ENCODE peak calls at places on chromosomes 12 and 14, in six cellular contexts. Y, P, T, Q, G and J are unnamed samples.

GRCh38 chr12:64759035-64759894 is at the start of gene GNS:
- DNase-seq in Y (peak; percentile 89), P (peak; percentile 98), T (peak; percentile 97), Q (peak; percentile 45), G (peak; percentile 97), J (peak; percentile 90)

GRCh38 chr14:35341454-35342159 is 49.4 kb downstream of the PSMA6 start:
- DNase-seq in Y (peak; percentile 97), P (peak; percentile 98), T (peak; percentile 84), Q (no peak), G (peak; percentile 99), J (peak; percentile 98)

GRCh38 chr14:59376691-59377090 is 88.5 kb downstream of the GPR135 start:
- DNase-seq in Y (no peak), P (no peak), T (no peak), Q (no peak), G (no peak), J (no peak)

GRCh38 chr14:44981198-44981597 is 19.2 kb downstream of the TOGARAM1 start:
- DNase-seq in Y (no peak), P (no peak), T (no peak), Q (no peak), G (no peak), J (no peak)

GRCh38 chr12:93827669-93828068 is 150.5 kb downstream of the CRADD start:
- DNase-seq in Y (no peak), P (no peak), T (no peak), Q (no peak), G (no peak), J (no peak)

GRCh38 chr12:18837025-18837424 is 99.1 kb downstream of the CAPZA3 start:
- DNase-seq in Y (no peak), P (no peak), T (no peak), Q (no peak), G (no peak), J (peak; percentile 35)

GRCh38 chr14:104779776-104780512 is 15.6 kb downstream of the AKT1 start:
- DNase-seq in Y (no peak), P (no peak), T (no peak), Q (no peak), G (no peak), J (no peak)

GRCh38 chr12:69459477-69459876 is 10.7 kb upstream of the FRS2 start:
- DNase-seq in Y (no peak), P (no peak), T (no peak), Q (no peak), G (no peak), J (no peak)

GRCh38 chr12:42571327-42572009 is 18.1 kb downstream of the PRICKLE1 start:
- DNase-seq in Y (no peak), P (no peak), T (no peak), Q (no peak), G (no peak), J (no peak)

GRCh38 chr12:34595749-34596733 is 573.7 kb downstream of the ALG10 start:
- DNase-seq in Y (no peak), P (no peak), T (no peak), Q (no peak), G (no peak), J (no peak)

GRCh38 chr12:47882796-47883546 is 21.8 kb downstream of the VDR start:
- DNase-seq in Y (no peak), P (peak; percentile 51), T (no peak), Q (no peak), G (peak; percentile 42), J (no peak)

GRCh38 chr14:103436533-103436932 is 51.3 kb downstream of the MARK3 start:
- DNase-seq in Y (no peak), P (peak; percentile 25), T (no peak), Q (no peak), G (no peak), J (peak; percentile 56)

GRCh38 chr14:98946995-98947394 is 325.0 kb downstream of the BCL11B start:
- DNase-seq in Y (no peak), P (no peak), T (no peak), Q (no peak), G (no peak), J (peak; percentile 52)

GRCh38 chr12:49279706-49280159 is 14.9 kb downstream of the TUBA1C start:
- DNase-seq in Y (peak; percentile 50), P (no peak), T (peak; percentile 74), Q (no peak), G (no peak), J (no peak)

GRCh38 chr12:115660211-115660805 is 617.2 kb downstream of the MED13L start:
- DNase-seq in Y (no peak), P (no peak), T (no peak), Q (no peak), G (peak; percentile 31), J (no peak)

GRCh38 chr14:54133896-54134295 is 177.3 kb upstream of the BMP4 start:
- DNase-seq in Y (no peak), P (peak; percentile 13), T (no peak), Q (no peak), G (no peak), J (no peak)

GRCh38 chr12:116690016-116690709 is 47.7 kb downstream of the SPRING1 start:
- DNase-seq in Y (no peak), P (no peak), T (no peak), Q (no peak), G (no peak), J (no peak)

GRCh38 chr12:113208041-113208934 is 13.0 kb upstream of the TPCN1 start:
- DNase-seq in Y (peak; percentile 63), P (no peak), T (no peak), Q (no peak), G (peak; percentile 35), J (no peak)

GRCh38 chr12:91567100-91567485 is 384.5 kb upstream of the DCN start:
- DNase-seq in Y (no peak), P (no peak), T (no peak), Q (no peak), G (no peak), J (no peak)

GRCh38 chr14:99036594-99037293 is 235.3 kb downstream of the BCL11B start:
- DNase-seq in Y (no peak), P (no peak), T (no peak), Q (no peak), G (peak; percentile 25), J (no peak)

GRCh38 chr12:3931721-3932120 is 58.5 kb upstream of the PARP11 start:
- DNase-seq in Y (no peak), P (no peak), T (no peak), Q (no peak), G (no peak), J (no peak)

GRCh38 chr12:57772429-57773322 is at the start of gene EEF1AKMT3:
- DNase-seq in Y (no peak), P (peak; percentile 72), T (no peak), Q (no peak), G (peak; percentile 70), J (peak; percentile 76)

GRCh38 chr12:129276408-129277042 is 423.2 kb downstream of the GLT1D1 start:
- DNase-seq in Y (no peak), P (peak; percentile 37), T (peak; percentile 35), Q (no peak), G (no peak), J (no peak)

GRCh38 chr12:14981049-14981448 is 8.2 kb downstream of the PDE6H start:
- DNase-seq in Y (no peak), P (no peak), T (no peak), Q (no peak), G (no peak), J (no peak)

GRCh38 chr12:52632656-52633055 is 14.3 kb upstream of the KRT73 start:
- DNase-seq in Y (no peak), P (no peak), T (no peak), Q (no peak), G (no peak), J (no peak)

GRCh38 chr12:79444089-79444488 is 246.7 kb downstream of the PAWR start:
- DNase-seq in Y (peak; percentile 32), P (peak; percentile 39), T (no peak), Q (no peak), G (no peak), J (peak; percentile 37)

GRCh38 chr12:121518656-121519055 is 62.2 kb downstream of the KDM2B start:
- DNase-seq in Y (no peak), P (no peak), T (no peak), Q (no peak), G (no peak), J (no peak)

GRCh38 chr14:92556255-92556741 is 42.7 kb downstream of the RIN3 start:
- DNase-seq in Y (no peak), P (no peak), T (no peak), Q (no peak), G (no peak), J (no peak)

GRCh38 chr14:65438266-65438933 is 25.9 kb downstream of the FUT8 start:
- DNase-seq in Y (no peak), P (no peak), T (no peak), Q (no peak), G (no peak), J (no peak)